ENCODE peak calls at places on chromosomes 4 and X, in four cellular contexts. B is heart left ventricle, R is psoas muscle, V is ovary. J is an unnamed sample. For H3K9me3, the result is how much of the 10 kb centered on the place peaks cover.

GRCh38 chrX:72038016-72038415 is 93.7 kb downstream of the RTL5 start:
- DNase-seq in V (no peak), B (no peak), R (no peak), J (no peak)

GRCh38 chrX:77528034-77528433 is 80.8 kb downstream of the FGF16 start:
- DNase-seq in V (no peak), B (no peak), R (no peak), J (no peak)

GRCh38 chr4:15677507-15677988 is 4.1 kb upstream of the FAM200B start:
- DNase-seq in V (no peak), R (no peak), B (no peak), J (no peak)

GRCh38 chrX:118976599-118977340 is 2.4 kb downstream of the LONRF3 start:
- DNase-seq in R (peak), V (peak), B (peak), J (no peak)

GRCh38 chr4:157076578-157076947 is 613 bp downstream of the GLRB start:
- DNase-seq in V (no peak), R (no peak), B (no peak), J (no peak)

GRCh38 chr4:165005352-165005751 is 26.4 kb upstream of the TRIM60 start:
- DNase-seq in V (no peak), B (no peak), R (no peak), J (no peak)

GRCh38 chr4:148004228-148004813 is 272.4 kb downstream of the ARHGAP10 start:
- DNase-seq in R (peak), B (peak), V (no peak), J (no peak)

GRCh38 chrX:38578152-38578551 is 16.8 kb downstream of the TSPAN7 start:
- DNase-seq in V (no peak), R (no peak), B (no peak), J (no peak)

GRCh38 chr4:155599102-155599501 is 67.5 kb upstream of the GUCY1A1 start:
- DNase-seq in R (no peak), V (no peak), B (no peak), J (no peak)

GRCh38 chrX:68831405-68832100 is 2.7 kb downstream of the EFNB1 start:
- DNase-seq in V (no peak), R (no peak), B (no peak), J (no peak)

GRCh38 chrX:68332156-68332823 is 101.0 kb downstream of the OPHN1 start:
- DNase-seq in R (no peak), B (no peak), V (no peak), J (no peak)

GRCh38 chr4:112284662-112285411 is 867 bp downstream of the TIFA start:
- DNase-seq in B (peak), R (no peak), V (no peak), J (no peak)

GRCh38 chrX:101416691-101417090 is 8.7 kb downstream of the HNRNPH2 start:
- DNase-seq in V (no peak), B (no peak), R (no peak), J (no peak)

GRCh38 chrX:107736781-107737531 is 38.6 kb downstream of the TSC22D3 start:
- DNase-seq in V (no peak), R (no peak), B (no peak), J (no peak)

GRCh38 chrX:107978707-107979307 is 3.4 kb downstream of the TEX13B start:
- DNase-seq in V (no peak), B (no peak), R (no peak), J (no peak)

GRCh38 chr4:4801013-4801412 is 58.5 kb upstream of the MSX1 start:
- DNase-seq in R (no peak), B (no peak), V (no peak), J (no peak)

GRCh38 chr4:112099701-112100289 is 45.5 kb upstream of the FAM241A start:
- DNase-seq in B (no peak), R (no peak), V (no peak), J (no peak)

GRCh38 chr4:26431461-26432165 is 58.7 kb downstream of the CCKAR start:
- DNase-seq in B (no peak), V (no peak), R (no peak), J (no peak)

GRCh38 chrX:45295587-45295986 is 94.9 kb upstream of the DIPK2B start:
- DNase-seq in B (no peak), V (no peak), R (no peak), J (no peak)

GRCh38 chrX:101229155-101229554 is 9.6 kb downstream of the DRP2 start:
- DNase-seq in V (no peak), R (no peak), B (no peak), J (no peak)

GRCh38 chrX:17567173-17567572 is 170.1 kb upstream of the SCML1 start:
- DNase-seq in R (no peak), B (no peak), V (no peak), J (no peak)

GRCh38 chrX:38008658-38009057 is 2.3 kb downstream of the SYTL5 start:
- DNase-seq in V (no peak), B (no peak), R (no peak), J (no peak)

GRCh38 chrX:66126671-66127070 is 37.4 kb upstream of the HEPH start:
- DNase-seq in B (no peak), R (no peak), V (no peak), J (no peak)

GRCh38 chr4:101944649-101945048 is 154.1 kb downstream of the BANK1 start:
- DNase-seq in B (no peak), V (no peak), R (no peak), J (no peak)

GRCh38 chr4:177047851-177048174 is 255.1 kb upstream of the VEGFC start:
- DNase-seq in R (no peak), B (no peak), V (no peak), J (no peak)

GRCh38 chr4:123463869-123464268 is 67.3 kb downstream of the SPRY1 start:
- DNase-seq in B (no peak), R (no peak), V (no peak), J (no peak)

GRCh38 chr4:185016101-185016940 is 2.0 kb upstream of the HELT start:
- DNase-seq in V (no peak), R (no peak), B (no peak), J (no peak)

GRCh38 chrX:10900585-10901289 is 210.4 kb upstream of the HCCS start:
- DNase-seq in V (no peak), B (no peak), R (no peak), J (no peak)

GRCh38 chrX:80808854-80809493 is 703 bp downstream of the BRWD3 start:
- DNase-seq in B (peak), R (no peak), V (peak), J (peak)

GRCh38 chrX:155962906-155963305 is 34.6 kb upstream of the IL9R start:
- DNase-seq in B (no peak), R (no peak), V (no peak), J (no peak)
- H3K9me3 ChIP-seq in B (under half), R (under half), V (under half), J (under half)

GRCh38 chr4:108018884-108019187 is 29.1 kb downstream of the HADH start:
- DNase-seq in B (no peak), R (no peak), V (no peak), J (no peak)

GRCh38 chr4:108018038-108018883 is 28.6 kb downstream of the HADH start:
- DNase-seq in B (peak), R (peak), V (peak), J (peak)

GRCh38 chr4:108010167-108010566 is 20.5 kb downstream of the HADH start:
- DNase-seq in V (no peak), B (no peak), R (no peak), J (no peak)

GRCh38 chr4:108013332-108013731 is 23.6 kb downstream of the HADH start:
- DNase-seq in R (no peak), B (no peak), V (no peak), J (no peak)

GRCh38 chr4:108013955-108014354 is 24.3 kb downstream of the HADH start:
- DNase-seq in V (no peak), R (no peak), B (no peak), J (no peak)
- TF ChIP-seq CTCF in V (no peak), R (no peak), B (no peak), J (no peak)

DNA sequence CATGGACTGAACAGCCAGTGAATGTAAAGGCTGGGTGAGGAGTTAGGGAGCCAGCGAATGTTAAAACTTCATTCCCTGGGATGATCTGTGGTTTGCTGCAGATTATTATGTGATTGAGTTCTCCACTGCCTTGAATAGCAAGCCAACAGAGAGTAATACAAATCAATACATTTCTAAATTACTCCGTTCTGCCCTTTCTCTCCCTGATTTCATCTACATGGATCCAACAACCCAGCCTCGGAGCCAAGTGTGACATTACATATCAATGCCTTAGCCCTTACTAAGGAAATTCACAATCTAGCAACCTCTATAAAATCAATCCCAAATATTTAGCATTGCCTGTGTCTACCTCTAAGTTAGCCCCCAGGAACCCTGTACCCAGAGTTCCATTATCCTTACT is 11.0 kb downstream of the HSD17B13 start:
- DNase-seq in R (no peak), V (no peak), B (no peak), J (no peak)
- H3K9me3 ChIP-seq in R (under half), V (under half), B (under half), J (under half)

DNA sequence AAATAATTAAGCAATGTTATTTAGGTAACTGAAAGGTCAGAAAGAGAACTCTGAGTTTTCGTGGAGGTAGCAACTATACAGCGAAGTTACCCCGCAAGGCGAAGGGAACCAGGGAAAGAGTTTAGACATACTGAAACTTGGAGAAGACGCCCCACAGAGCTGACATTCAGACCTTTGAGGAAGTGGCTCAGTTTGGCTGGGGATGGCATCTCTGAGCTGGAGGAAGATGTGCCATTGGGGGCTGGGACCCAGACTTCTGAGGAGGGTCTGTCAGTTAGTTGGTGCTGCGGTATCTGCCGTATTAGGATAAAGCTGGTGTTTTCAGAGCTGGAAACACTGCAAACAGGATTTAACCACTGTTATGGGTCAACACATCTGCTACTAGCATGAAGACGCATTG is 156.6 kb downstream of the ANKRD50 start:
- DNase-seq in R (no peak), B (no peak), V (no peak), J (no peak)
- TF ChIP-seq CTCF in R (no peak), B (no peak), V (no peak), J (no peak)

GRCh38 chr4:152278172-152278504 is 257.8 kb downstream of the FBXW7 start:
- DNase-seq in B (no peak), V (no peak), R (no peak), J (no peak)

GRCh38 chr4:152277333-152277732 is 258.6 kb downstream of the FBXW7 start:
- DNase-seq in V (no peak), R (no peak), B (no peak), J (no peak)

GRCh38 chr4:152278505-152279301 is 257.2 kb downstream of the FBXW7 start:
- DNase-seq in V (no peak), R (no peak), B (no peak), J (no peak)

GRCh38 chr4:152269448-152270191 is 266.3 kb downstream of the FBXW7 start:
- DNase-seq in R (no peak), V (no peak), B (no peak), J (no peak)

DNA sequence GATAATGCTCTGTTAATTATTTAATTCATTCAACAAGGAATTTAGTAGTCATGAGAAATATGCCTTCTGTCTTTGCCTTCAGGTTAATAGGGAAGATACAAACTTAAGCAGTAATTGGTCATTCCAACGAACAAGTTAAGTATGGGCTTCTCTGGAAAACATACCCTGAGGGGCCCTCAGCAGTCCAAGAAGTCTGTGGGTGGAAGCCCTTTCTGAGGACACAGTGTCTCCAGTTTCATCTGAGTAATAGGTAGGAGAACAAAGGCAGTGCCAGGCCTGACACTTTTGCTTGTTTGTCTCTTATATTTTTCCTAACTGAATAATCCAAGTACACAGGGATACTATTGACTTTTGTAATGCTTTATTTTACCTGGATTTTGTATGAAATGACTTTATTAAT is 262.5 kb downstream of the FBXW7 start:
- DNase-seq in B (no peak), V (no peak), R (no peak), J (no peak)
- H3K9me3 ChIP-seq in B (under half), V (under half), R (under half), J (under half)

J was measured in CD4-positive, alpha-beta T cell.